ENCODE peak calls at places on chromosomes 7 and 10, in eight cellular contexts. One of them, this sample, is unnamed.
A peak's percentile ranks its signal among the peaks of the same experiment; 100 is the strongest.

GRCh38 chr10:44465430-44466115 is 80.7 kb upstream of the CXCL12 start:
- DNase-seq in endothelial cell of umbilical vein: no peak
- DNase-seq in IMR-90: no peak
- DNase-seq in adrenal gland: no peak
- DNase-seq in body of pancreas: no peak
- DNase-seq in sigmoid colon: no peak
- DNase-seq in ovary: no peak
- DNase-seq in HepG2: no peak
- DNase-seq in this sample: no peak

GRCh38 chr7:150324366-150324961 is 1.1 kb upstream of the ACTR3C start:
- DNase-seq in endothelial cell of umbilical vein: no peak
- DNase-seq in IMR-90: peak; percentile 11
- DNase-seq in adrenal gland: no peak
- DNase-seq in body of pancreas: no peak
- DNase-seq in sigmoid colon: no peak
- DNase-seq in ovary: no peak
- DNase-seq in HepG2: peak; percentile 27
- DNase-seq in this sample: peak; percentile 47

GRCh38 chr7:138935438-138936079 is 45.6 kb downstream of the KIAA1549 start:
- DNase-seq in endothelial cell of umbilical vein: peak; percentile 77
- DNase-seq in IMR-90: peak; percentile 92
- DNase-seq in adrenal gland: peak; percentile 52
- DNase-seq in body of pancreas: no peak
- DNase-seq in sigmoid colon: no peak
- DNase-seq in ovary: no peak
- DNase-seq in HepG2: no peak
- DNase-seq in this sample: no peak

GRCh38 chr7:13904689-13905088 is 84.8 kb downstream of the ETV1 start:
- DNase-seq in endothelial cell of umbilical vein: no peak
- DNase-seq in IMR-90: peak; percentile 77
- DNase-seq in adrenal gland: no peak
- DNase-seq in body of pancreas: no peak
- DNase-seq in sigmoid colon: no peak
- DNase-seq in ovary: no peak
- DNase-seq in HepG2: no peak
- DNase-seq in this sample: no peak

GRCh38 chr7:103824251-103824650 is 165.2 kb downstream of the RELN start:
- DNase-seq in endothelial cell of umbilical vein: no peak
- DNase-seq in IMR-90: no peak
- DNase-seq in adrenal gland: no peak
- DNase-seq in body of pancreas: no peak
- DNase-seq in sigmoid colon: no peak
- DNase-seq in ovary: no peak
- DNase-seq in HepG2: no peak
- DNase-seq in this sample: no peak

GRCh38 chr10:88478256-88478655 is 104.9 kb downstream of the RNLS start:
- DNase-seq in endothelial cell of umbilical vein: no peak
- DNase-seq in IMR-90: no peak
- DNase-seq in adrenal gland: no peak
- DNase-seq in body of pancreas: no peak
- DNase-seq in sigmoid colon: no peak
- DNase-seq in ovary: no peak
- DNase-seq in HepG2: no peak
- DNase-seq in this sample: no peak

GRCh38 chr10:3122486-3123205 is 49.9 kb downstream of the PITRM1 start:
- DNase-seq in endothelial cell of umbilical vein: no peak
- DNase-seq in IMR-90: no peak
- DNase-seq in adrenal gland: no peak
- DNase-seq in body of pancreas: no peak
- DNase-seq in sigmoid colon: no peak
- DNase-seq in ovary: no peak
- DNase-seq in HepG2: no peak
- DNase-seq in this sample: no peak

GRCh38 chr7:36962367-36962766 is 238.1 kb upstream of the AOAH start:
- DNase-seq in endothelial cell of umbilical vein: no peak
- DNase-seq in IMR-90: no peak
- DNase-seq in adrenal gland: no peak
- DNase-seq in body of pancreas: no peak
- DNase-seq in sigmoid colon: no peak
- DNase-seq in ovary: no peak
- DNase-seq in HepG2: no peak
- DNase-seq in this sample: no peak

GRCh38 chr10:120700421-120700820 is 150.7 kb upstream of the WDR11 start:
- DNase-seq in endothelial cell of umbilical vein: no peak
- DNase-seq in IMR-90: no peak
- DNase-seq in adrenal gland: no peak
- DNase-seq in body of pancreas: no peak
- DNase-seq in sigmoid colon: no peak
- DNase-seq in ovary: no peak
- DNase-seq in HepG2: no peak
- DNase-seq in this sample: no peak

GRCh38 chr10:110508806-110509544 is 11.3 kb downstream of the DUSP5 start:
- DNase-seq in endothelial cell of umbilical vein: peak; percentile 55
- DNase-seq in IMR-90: no peak
- DNase-seq in adrenal gland: no peak
- DNase-seq in body of pancreas: no peak
- DNase-seq in sigmoid colon: peak; percentile 67
- DNase-seq in ovary: no peak
- DNase-seq in HepG2: no peak
- DNase-seq in this sample: no peak

GRCh38 chr10:50275650-50276235 is 24.4 kb upstream of the ASAH2 start:
- DNase-seq in endothelial cell of umbilical vein: peak; percentile 39
- DNase-seq in IMR-90: peak; percentile 7
- DNase-seq in adrenal gland: peak; percentile 33
- DNase-seq in body of pancreas: peak; percentile 56
- DNase-seq in sigmoid colon: no peak
- DNase-seq in ovary: no peak
- DNase-seq in HepG2: peak; percentile 20
- DNase-seq in this sample: no peak

GRCh38 chr10:31725436-31725835 is 203.2 kb downstream of the ARHGAP12 start:
- DNase-seq in endothelial cell of umbilical vein: no peak
- DNase-seq in IMR-90: no peak
- DNase-seq in adrenal gland: no peak
- DNase-seq in body of pancreas: peak; percentile 89
- DNase-seq in sigmoid colon: no peak
- DNase-seq in ovary: no peak
- DNase-seq in HepG2: no peak
- DNase-seq in this sample: no peak

GRCh38 chr7:70849580-70850235 is 282.2 kb upstream of the GALNT17 start:
- DNase-seq in endothelial cell of umbilical vein: no peak
- DNase-seq in IMR-90: no peak
- DNase-seq in adrenal gland: no peak
- DNase-seq in body of pancreas: no peak
- DNase-seq in sigmoid colon: no peak
- DNase-seq in ovary: no peak
- DNase-seq in HepG2: no peak
- DNase-seq in this sample: no peak

GRCh38 chr7:121219031-121219430 is 109.8 kb upstream of the WNT16 start:
- DNase-seq in endothelial cell of umbilical vein: no peak
- DNase-seq in IMR-90: no peak
- DNase-seq in adrenal gland: no peak
- DNase-seq in body of pancreas: no peak
- DNase-seq in sigmoid colon: no peak
- DNase-seq in ovary: no peak
- DNase-seq in HepG2: no peak
- DNase-seq in this sample: no peak

GRCh38 chr10:43075612-43076003 is 1.3 kb upstream of the RET start:
- DNase-seq in endothelial cell of umbilical vein: no peak
- DNase-seq in IMR-90: no peak
- DNase-seq in adrenal gland: no peak
- DNase-seq in body of pancreas: no peak
- DNase-seq in sigmoid colon: no peak
- DNase-seq in ovary: no peak
- DNase-seq in HepG2: no peak
- DNase-seq in this sample: peak; percentile 54

GRCh38 chr7:2980406-2981102 is 63.1 kb downstream of the CARD11 start:
- DNase-seq in endothelial cell of umbilical vein: no peak
- DNase-seq in IMR-90: no peak
- DNase-seq in adrenal gland: no peak
- DNase-seq in body of pancreas: no peak
- DNase-seq in sigmoid colon: no peak
- DNase-seq in ovary: no peak
- DNase-seq in HepG2: no peak
- DNase-seq in this sample: peak; percentile 74

GRCh38 chr10:33333260-33334169 is 952 bp downstream of the NRP1 start:
- DNase-seq in endothelial cell of umbilical vein: peak; percentile 55
- DNase-seq in IMR-90: no peak
- DNase-seq in adrenal gland: no peak
- DNase-seq in body of pancreas: no peak
- DNase-seq in sigmoid colon: no peak
- DNase-seq in ovary: no peak
- DNase-seq in HepG2: no peak
- DNase-seq in this sample: no peak

GRCh38 chr7:102236592-102237287 is 49.9 kb upstream of the SH2B2 start:
- DNase-seq in endothelial cell of umbilical vein: peak; percentile 57
- DNase-seq in IMR-90: peak; percentile 56
- DNase-seq in adrenal gland: peak; percentile 43
- DNase-seq in body of pancreas: peak; percentile 72
- DNase-seq in sigmoid colon: peak; percentile 75
- DNase-seq in ovary: peak; percentile 78
- DNase-seq in HepG2: peak; percentile 46
- DNase-seq in this sample: peak; percentile 30

GRCh38 chr7:30974605-30975256 is 11.0 kb downstream of the GHRHR start:
- DNase-seq in endothelial cell of umbilical vein: peak; percentile 62
- DNase-seq in IMR-90: peak; percentile 40
- DNase-seq in adrenal gland: peak; percentile 34
- DNase-seq in body of pancreas: peak; percentile 81
- DNase-seq in sigmoid colon: peak; percentile 62
- DNase-seq in ovary: no peak
- DNase-seq in HepG2: peak; percentile 60
- DNase-seq in this sample: no peak

DNA sequence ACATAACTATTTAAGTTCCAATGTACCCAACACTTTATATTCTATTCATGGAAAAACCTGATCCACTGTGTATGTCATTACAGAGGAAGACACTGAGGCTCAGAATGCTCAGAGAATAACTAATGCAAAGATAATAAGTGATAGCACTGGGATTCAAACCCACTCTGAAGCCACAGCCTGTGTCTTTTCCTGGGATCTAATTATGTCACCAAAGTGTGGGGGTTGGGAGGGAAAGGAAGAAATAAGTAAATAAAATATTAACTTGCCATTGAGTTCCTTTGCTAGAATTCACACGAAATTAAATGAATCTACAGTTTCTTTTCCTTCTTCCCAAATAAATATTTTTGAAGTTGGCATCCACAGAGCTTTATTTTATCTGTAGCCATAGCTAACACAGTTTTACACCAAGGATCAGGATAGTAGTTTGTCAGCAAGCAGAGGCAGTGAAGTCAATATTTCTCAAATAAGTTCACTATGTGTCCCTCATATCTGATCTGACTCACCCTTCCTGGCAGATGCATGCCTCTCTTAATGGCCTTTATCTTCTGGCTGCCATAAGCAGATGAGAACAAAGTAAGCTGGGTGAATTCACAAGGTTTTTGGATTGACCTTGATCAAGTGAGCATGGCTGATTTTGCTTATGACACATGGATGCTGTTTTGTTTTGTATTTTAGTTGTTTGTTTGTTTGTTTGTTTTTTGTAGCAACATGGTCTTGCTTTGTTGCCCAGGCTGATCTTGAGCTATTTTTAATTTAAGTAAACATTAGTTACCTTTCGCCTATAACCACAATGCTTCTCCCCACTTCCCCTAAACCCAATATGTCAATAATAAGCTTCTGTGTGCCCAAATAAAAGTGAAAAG is 6.3 kb downstream of the RAPGEF5 start:
- DNase-seq in endothelial cell of umbilical vein: peak; percentile 46
- DNase-seq in IMR-90: peak; percentile 11
- DNase-seq in adrenal gland: peak; percentile 83
- DNase-seq in body of pancreas: no peak
- DNase-seq in sigmoid colon: no peak
- DNase-seq in ovary: no peak
- DNase-seq in HepG2: peak; percentile 90
- DNase-seq in this sample: no peak
- TF ChIP-seq POLR2A in endothelial cell of umbilical vein: no peak
- TF ChIP-seq POLR2A in IMR-90: no peak
- TF ChIP-seq POLR2A in adrenal gland: no peak
- TF ChIP-seq POLR2A in body of pancreas: no peak
- TF ChIP-seq POLR2A in sigmoid colon: no peak
- TF ChIP-seq POLR2A in ovary: no peak
- TF ChIP-seq POLR2A in HepG2: no peak
- TF ChIP-seq POLR2A in this sample: no peak

GRCh38 chr10:76022366-76022765 is 590.9 kb downstream of the LRMDA start:
- DNase-seq in endothelial cell of umbilical vein: no peak
- DNase-seq in IMR-90: no peak
- DNase-seq in adrenal gland: no peak
- DNase-seq in body of pancreas: no peak
- DNase-seq in sigmoid colon: no peak
- DNase-seq in ovary: no peak
- DNase-seq in HepG2: no peak
- DNase-seq in this sample: no peak
- H3K27me3 ChIP-seq in endothelial cell of umbilical vein: no peaks in the 10 kb centered on the region
- H3K27me3 ChIP-seq in IMR-90: peaks cover 8% of the 10 kb centered on the region
- H3K27me3 ChIP-seq in adrenal gland: no peaks in the 10 kb centered on the region
- H3K27me3 ChIP-seq in body of pancreas: no peaks in the 10 kb centered on the region
- H3K27me3 ChIP-seq in sigmoid colon: no peaks in the 10 kb centered on the region
- H3K27me3 ChIP-seq in ovary: no peaks in the 10 kb centered on the region
- H3K27me3 ChIP-seq in HepG2: no peaks in the 10 kb centered on the region
- H3K27me3 ChIP-seq in this sample: no peaks in the 10 kb centered on the region

GRCh38 chr10:130112821-130113220 is 2.2 kb upstream of the C10orf143 start:
- DNase-seq in endothelial cell of umbilical vein: no peak
- DNase-seq in IMR-90: no peak
- DNase-seq in adrenal gland: no peak
- DNase-seq in body of pancreas: no peak
- DNase-seq in sigmoid colon: no peak
- DNase-seq in ovary: no peak
- DNase-seq in HepG2: no peak
- DNase-seq in this sample: no peak

GRCh38 chr10:130111848-130112180 is 1.2 kb upstream of the C10orf143 start:
- DNase-seq in endothelial cell of umbilical vein: no peak
- DNase-seq in IMR-90: no peak
- DNase-seq in adrenal gland: no peak
- DNase-seq in body of pancreas: no peak
- DNase-seq in sigmoid colon: no peak
- DNase-seq in ovary: no peak
- DNase-seq in HepG2: no peak
- DNase-seq in this sample: no peak

GRCh38 chr10:130110236-130111114 is at the start of gene C10orf143:
- DNase-seq in endothelial cell of umbilical vein: peak; percentile 98
- DNase-seq in IMR-90: peak; percentile 96
- DNase-seq in adrenal gland: peak; percentile 99
- DNase-seq in body of pancreas: peak; percentile 98
- DNase-seq in sigmoid colon: peak; percentile 99
- DNase-seq in ovary: peak; percentile 99
- DNase-seq in HepG2: peak; percentile 92
- DNase-seq in this sample: peak; percentile 98

GRCh38 chr10:130109796-130110235 is 814 bp downstream of the C10orf143 start:
- DNase-seq in endothelial cell of umbilical vein: peak; percentile 89
- DNase-seq in IMR-90: peak; percentile 85
- DNase-seq in adrenal gland: peak; percentile 71
- DNase-seq in body of pancreas: peak; percentile 85
- DNase-seq in sigmoid colon: peak; percentile 85
- DNase-seq in ovary: peak; percentile 66
- DNase-seq in HepG2: peak; percentile 83
- DNase-seq in this sample: peak; percentile 63

GRCh38 chr10:130111115-130111847 is 651 bp upstream of the C10orf143 start:
- DNase-seq in endothelial cell of umbilical vein: peak; percentile 97
- DNase-seq in IMR-90: peak; percentile 97
- DNase-seq in adrenal gland: peak; percentile 98
- DNase-seq in body of pancreas: peak; percentile 95
- DNase-seq in sigmoid colon: peak; percentile 99
- DNase-seq in ovary: peak; percentile 95
- DNase-seq in HepG2: peak; percentile 96
- DNase-seq in this sample: peak; percentile 98
- TF ChIP-seq POLR2A in endothelial cell of umbilical vein: peak; percentile 32
- TF ChIP-seq POLR2A in IMR-90: no peak
- TF ChIP-seq POLR2A in adrenal gland: peak; percentile 49
- TF ChIP-seq POLR2A in body of pancreas: peak; percentile 66
- TF ChIP-seq POLR2A in sigmoid colon: peak; percentile 80
- TF ChIP-seq POLR2A in ovary: peak; percentile 64
- TF ChIP-seq POLR2A in HepG2: peak; percentile 72
- TF ChIP-seq POLR2A in this sample: peak; percentile 37

GRCh38 chr7:148276291-148277041 is 314.1 kb upstream of the C7orf33 start:
- DNase-seq in endothelial cell of umbilical vein: no peak
- DNase-seq in IMR-90: no peak
- DNase-seq in adrenal gland: no peak
- DNase-seq in body of pancreas: no peak
- DNase-seq in sigmoid colon: no peak
- DNase-seq in ovary: no peak
- DNase-seq in HepG2: no peak
- DNase-seq in this sample: no peak
- H3K27me3 ChIP-seq in endothelial cell of umbilical vein: no peaks in the 10 kb centered on the region
- H3K27me3 ChIP-seq in IMR-90: no peaks in the 10 kb centered on the region
- H3K27me3 ChIP-seq in adrenal gland: no peaks in the 10 kb centered on the region
- H3K27me3 ChIP-seq in body of pancreas: no peaks in the 10 kb centered on the region
- H3K27me3 ChIP-seq in sigmoid colon: no peaks in the 10 kb centered on the region
- H3K27me3 ChIP-seq in ovary: no peaks in the 10 kb centered on the region
- H3K27me3 ChIP-seq in HepG2: peaks cover 1% of the 10 kb centered on the region
- H3K27me3 ChIP-seq in this sample: no peaks in the 10 kb centered on the region